ENCODE peak calls at places on chromosome 4, in five cellular contexts. C is RWPE2; K is CD4-positive, alpha-beta T cell; X is astrocyte of the cerebellum; Y is neural progenitor cell. Z is an unnamed sample.

GRCh38 chr4:147461161-147461560 is 19.7 kb upstream of the EDNRA start:
- DNase-seq in C (no peak), K (no peak), X (no peak), Y (no peak), Z (no peak)

GRCh38 chr4:36065274-36065871 is 178.9 kb downstream of the ARAP2 start:
- DNase-seq in C (no peak), K (no peak), X (no peak), Y (no peak), Z (no peak)

GRCh38 chr4:127236875-127237274 is 395.9 kb upstream of the INTU start:
- DNase-seq in C (no peak), K (no peak), X (no peak), Y (no peak), Z (peak)

GRCh38 chr4:1419708-1420107 is 13.5 kb upstream of the NKX1-1 start:
- DNase-seq in C (no peak), K (no peak), X (no peak), Y (no peak), Z (no peak)

GRCh38 chr4:22458112-22458511 is 57.8 kb downstream of the ADGRA3 start:
- DNase-seq in C (no peak), K (no peak), X (no peak), Y (no peak), Z (no peak)

GRCh38 chr4:181569553-181569952 is 673.6 kb upstream of the TENM3 start:
- DNase-seq in C (no peak), K (no peak), X (peak), Y (peak), Z (no peak)

GRCh38 chr4:94603170-94603747 is 151.5 kb downstream of the PDLIM5 start:
- DNase-seq in C (peak), K (no peak), X (no peak), Y (no peak), Z (no peak)

GRCh38 chr4:73704314-73705055 is 35.9 kb upstream of the CXCL8 start:
- DNase-seq in C (peak), K (no peak), X (peak), Y (no peak), Z (peak)

GRCh38 chr4:39476181-39476873 is 17.5 kb downstream of the LIAS start:
- DNase-seq in C (no peak), K (no peak), X (no peak), Y (no peak), Z (no peak)

GRCh38 chr4:37977471-37978452 is 17.6 kb downstream of the PTTG2 start:
- DNase-seq in C (peak), K (peak), X (no peak), Y (peak), Z (peak)

GRCh38 chr4:40305329-40306193 is 29.6 kb upstream of the CHRNA9 start:
- DNase-seq in C (no peak), K (no peak), X (no peak), Y (no peak), Z (no peak)

GRCh38 chr4:66572949-66573348 is 902.7 kb upstream of the EPHA5 start:
- DNase-seq in C (no peak), K (no peak), X (peak), Y (no peak), Z (no peak)

GRCh38 chr4:87326460-87326859 is 3.8 kb upstream of the HSD17B13 start:
- DNase-seq in C (no peak), K (no peak), X (no peak), Y (no peak), Z (no peak)

GRCh38 chr4:121555315-121556107 is 141.3 kb downstream of the ANXA5 start:
- DNase-seq in C (no peak), K (no peak), X (no peak), Y (no peak), Z (no peak)

GRCh38 chr4:18938343-18939109 is 917.0 kb upstream of the LCORL start:
- DNase-seq in C (no peak), K (no peak), X (peak), Y (no peak), Z (no peak)

GRCh38 chr4:81482344-81482743 is 10.6 kb upstream of the RASGEF1B start:
- DNase-seq in C (no peak), K (no peak), X (no peak), Y (no peak), Z (no peak)

GRCh38 chr4:30821891-30822612 is 101.9 kb downstream of the PCDH7 start:
- DNase-seq in C (no peak), K (no peak), X (no peak), Y (no peak), Z (no peak)

GRCh38 chr4:47577779-47578553 is 92.9 kb downstream of the ATP10D start:
- DNase-seq in C (no peak), K (no peak), X (peak), Y (no peak), Z (no peak)

GRCh38 chr4:5757954-5758353 is 47.0 kb downstream of the EVC start:
- DNase-seq in C (no peak), K (no peak), X (no peak), Y (no peak), Z (no peak)

GRCh38 chr4:45679411-45679810 is 444.4 kb downstream of the GABRG1 start:
- DNase-seq in C (no peak), K (no peak), X (no peak), Y (no peak), Z (no peak)

GRCh38 chr4:127709456-127709855 is 20.7 kb upstream of the SLC25A31 start:
- DNase-seq in C (no peak), K (no peak), X (no peak), Y (no peak), Z (no peak)

GRCh38 chr4:47882228-47882627 is 32.2 kb downstream of the NFXL1 start:
- DNase-seq in C (no peak), K (no peak), X (no peak), Y (no peak), Z (no peak)

GRCh38 chr4:77538144-77538543 is 67.5 kb upstream of the CXCL13 start:
- DNase-seq in C (no peak), K (no peak), X (peak), Y (no peak), Z (peak)

GRCh38 chr4:1727117-1728031 is 6.1 kb downstream of the TACC3 start:
- DNase-seq in C (peak), K (no peak), X (peak), Y (no peak), Z (no peak)

GRCh38 chr4:80459918-80460473 is 124.5 kb downstream of the CFAP299 start:
- DNase-seq in C (no peak), K (no peak), X (no peak), Y (no peak), Z (no peak)

GRCh38 chr4:38664704-38665401 is 854 bp downstream of the KLF3 start:
- DNase-seq in C (no peak), K (peak), X (no peak), Y (peak), Z (no peak)

GRCh38 chr4:183659919-183660318 is 826 bp downstream of the TRAPPC11 start:
- DNase-seq in C (no peak), K (no peak), X (no peak), Y (peak), Z (no peak)

GRCh38 chr4:22897520-22898108 is 204.9 kb downstream of the GBA3 start:
- DNase-seq in C (no peak), K (no peak), X (peak), Y (peak), Z (peak)

GRCh38 chr4:1410491-1411325 is 4.5 kb upstream of the NKX1-1 start:
- DNase-seq in C (no peak), K (peak), X (no peak), Y (peak), Z (no peak)

GRCh38 chr4:66331761-66332160 is 661.5 kb upstream of the EPHA5 start:
- DNase-seq in C (no peak), K (no peak), X (no peak), Y (no peak), Z (no peak)

GRCh38 chr4:87141428-87141827 is 79.0 kb downstream of the KLHL8 start:
- DNase-seq in C (no peak), K (no peak), X (no peak), Y (no peak), Z (no peak)

GRCh38 chr4:112536123-112536522 is 20.1 kb upstream of the NEUROG2 start:
- DNase-seq in C (no peak), K (no peak), X (no peak), Y (no peak), Z (no peak)

GRCh38 chr4:98659106-98659592 is 738 bp upstream of the TSPAN5 start:
- DNase-seq in C (no peak), K (no peak), X (no peak), Y (peak), Z (no peak)

GRCh38 chr4:15291133-15291532 is 136.7 kb upstream of the C1QTNF7 start:
- DNase-seq in C (no peak), K (no peak), X (no peak), Y (no peak), Z (no peak)

GRCh38 chr4:169070071-169070894 is 60.2 kb upstream of the CBR4 start:
- DNase-seq in C (peak), K (no peak), X (peak), Y (peak), Z (peak)

GRCh38 chr4:86870442-86871069 is 21.4 kb upstream of the SLC10A6 start:
- DNase-seq in C (no peak), K (no peak), X (no peak), Y (no peak), Z (no peak)

GRCh38 chr4:8147231-8147970 is 11.2 kb downstream of the ABLIM2 start:
- DNase-seq in C (no peak), K (no peak), X (no peak), Y (no peak), Z (no peak)

GRCh38 chr4:150209140-150209829 is 131.0 kb downstream of the DCLK2 start:
- DNase-seq in C (no peak), K (no peak), X (peak), Y (peak), Z (no peak)

DNA sequence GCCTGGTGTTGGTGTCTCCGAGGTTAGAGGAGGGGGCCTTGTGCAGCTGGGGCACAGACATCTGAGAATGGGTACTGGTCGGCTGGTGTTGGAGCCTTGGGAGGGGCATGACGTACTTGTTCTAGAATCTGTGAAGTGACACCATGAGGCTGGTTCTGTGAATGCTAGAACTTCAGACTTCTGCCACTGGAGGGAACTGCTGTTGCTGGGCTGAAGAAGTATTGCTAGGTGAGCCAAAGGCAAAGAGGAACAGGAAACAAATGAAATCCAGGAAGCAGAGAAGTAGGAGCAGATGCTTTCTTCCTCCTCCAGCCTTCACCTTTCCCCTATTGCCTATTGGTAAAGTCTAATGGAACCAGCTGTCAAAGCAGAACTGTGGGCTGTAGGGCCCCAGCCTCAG is 120.9 kb upstream of the DDIT4L start:
- DNase-seq in C (no peak), K (no peak), X (no peak), Y (peak), Z (no peak)
- TF ChIP-seq CTCF in C (peak), K (no peak), X (peak), Y (no peak), Z (no peak)

DNA sequence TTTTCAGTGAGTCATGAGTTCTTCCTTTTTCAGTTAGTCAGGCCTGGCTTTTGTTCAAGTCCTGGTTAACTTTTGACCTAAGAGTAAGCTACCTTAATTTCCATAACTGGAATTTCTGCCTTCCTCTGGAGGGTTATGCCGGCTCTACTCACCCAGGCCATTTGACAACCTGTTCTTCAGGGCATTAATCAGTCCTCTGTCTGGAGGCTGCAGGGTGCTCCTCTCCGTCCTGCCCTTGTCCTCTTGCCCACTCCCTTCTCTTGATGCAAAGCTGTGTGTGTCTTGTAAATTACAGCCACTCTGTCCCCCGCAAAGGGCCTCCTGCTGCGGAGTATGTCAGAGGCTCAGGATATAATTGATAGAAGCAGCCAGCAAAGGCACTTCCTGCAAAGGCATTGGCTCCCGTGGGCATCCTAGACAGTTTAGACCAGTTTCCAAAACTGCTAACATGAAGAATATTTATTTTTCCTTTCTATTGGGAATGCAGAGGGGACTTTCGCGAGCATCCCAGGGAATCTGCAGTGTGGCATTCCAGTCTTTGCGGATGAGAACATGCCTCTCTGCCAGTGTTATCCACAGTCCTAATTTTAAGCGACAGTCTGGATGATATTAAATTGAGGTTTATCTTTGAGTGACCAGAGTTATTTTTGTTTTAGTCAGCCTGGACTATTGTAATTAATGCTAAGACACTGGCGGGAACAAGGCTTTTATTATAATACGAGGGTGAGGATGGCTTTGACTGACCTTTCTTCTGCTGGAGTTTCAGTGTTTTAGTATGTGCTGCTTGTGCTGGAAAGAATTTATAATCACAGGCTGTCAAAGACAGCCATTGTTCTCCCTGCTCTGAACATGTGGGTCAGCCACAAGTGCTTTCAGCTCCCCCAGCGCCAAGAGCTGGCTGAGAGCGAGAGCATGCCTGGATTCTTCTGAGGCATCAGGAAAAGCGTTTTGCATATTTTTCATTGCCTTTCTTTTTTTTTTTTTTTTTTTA is 74.2 kb downstream of the LIMCH1 start:
- DNase-seq in C (no peak), K (no peak), X (peak), Y (peak), Z (no peak)
- TF ChIP-seq CTCF in C (no peak), K (no peak), X (no peak), Y (no peak), Z (no peak)

GRCh38 chr4:12724520-12724919 is 759.6 kb downstream of the RAB28 start:
- DNase-seq in C (no peak), K (no peak), X (no peak), Y (peak), Z (no peak)
- TF ChIP-seq CTCF in C (peak), K (peak), X (peak), Y (peak), Z (peak)

GRCh38 chr4:145345401-145345800 is 136.3 kb upstream of the SMAD1 start:
- DNase-seq in C (no peak), K (no peak), X (peak), Y (no peak), Z (no peak)

GRCh38 chr4:145346081-145346480 is 135.6 kb upstream of the SMAD1 start:
- DNase-seq in C (no peak), K (no peak), X (no peak), Y (no peak), Z (no peak)

GRCh38 chr4:145351922-145352321 is 129.7 kb upstream of the SMAD1 start:
- DNase-seq in C (no peak), K (no peak), X (no peak), Y (no peak), Z (no peak)

GRCh38 chr4:145351162-145351561 is 130.5 kb upstream of the SMAD1 start:
- DNase-seq in C (no peak), K (no peak), X (no peak), Y (no peak), Z (no peak)

DNA sequence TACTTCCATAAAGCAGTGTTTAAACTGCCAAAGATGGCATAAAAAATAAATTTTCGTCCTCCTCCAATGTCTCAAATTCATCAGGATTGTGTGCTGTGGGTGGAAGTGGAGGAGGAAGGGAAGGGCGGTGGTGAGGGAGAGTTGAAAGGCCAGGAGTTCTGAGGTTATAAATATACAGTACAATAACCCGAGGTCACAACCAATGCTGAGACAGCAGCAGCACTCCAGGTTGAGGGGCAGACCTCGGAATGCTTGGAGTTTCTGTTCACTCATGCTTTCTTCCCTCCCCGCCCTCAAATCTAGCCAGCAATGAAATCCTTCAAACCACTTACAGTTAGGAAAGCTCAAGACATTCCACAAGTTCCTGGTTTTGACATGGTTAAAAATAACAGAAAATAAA is 134.0 kb upstream of the SMAD1 start:
- DNase-seq in C (no peak), K (no peak), X (peak), Y (no peak), Z (no peak)
- TF ChIP-seq CTCF in C (no peak), K (no peak), X (no peak), Y (no peak), Z (no peak)

DNA sequence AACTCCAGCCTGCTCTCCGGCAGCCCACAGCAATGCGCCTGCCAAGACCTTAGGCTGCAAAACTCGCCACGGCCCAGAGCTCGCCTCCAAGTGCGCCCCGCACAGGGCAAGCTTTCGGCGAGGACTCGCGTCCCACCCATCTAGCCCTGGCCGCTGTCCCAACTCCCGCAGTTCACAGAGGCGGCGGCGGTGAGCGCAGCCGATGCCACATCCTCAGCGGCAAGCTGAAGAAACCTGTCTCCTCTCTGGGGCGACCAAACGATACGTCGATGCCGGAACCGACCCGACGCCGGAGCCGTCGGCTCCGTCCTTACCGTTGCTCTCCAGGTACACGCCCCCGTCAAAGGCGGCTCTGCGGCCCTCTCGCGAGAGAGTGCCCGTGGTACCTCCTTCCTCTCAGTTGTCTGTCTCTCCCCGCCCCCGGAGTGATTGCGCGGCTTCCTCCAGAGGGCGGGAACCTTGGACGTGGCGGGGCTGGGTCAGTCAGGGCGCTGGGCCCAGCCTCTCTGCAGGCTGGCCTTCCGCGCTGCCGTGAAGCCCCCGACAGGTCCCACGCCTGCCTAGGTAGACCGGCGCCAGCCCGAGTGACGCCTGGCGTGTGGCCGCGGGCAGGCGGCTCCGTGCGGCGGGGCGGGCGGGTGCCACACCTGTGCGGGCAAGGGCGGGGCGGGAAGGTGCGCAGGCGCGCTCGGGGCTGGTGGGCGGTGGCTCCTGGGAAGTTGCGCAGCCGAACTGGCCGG is 380 bp upstream of the RAB33B start:
- DNase-seq in C (peak), K (peak), X (peak), Y (peak), Z (peak)
- TF ChIP-seq CTCF in C (peak), K (peak), X (no peak), Y (no peak), Z (no peak)

Z was measured in AG09319.